ENCODE peak calls at places on chromosomes 11 and 22, in ten cellular contexts. U is spleen; J is HCT116; M is H7; K is colonic mucosa; D is GM23338; H is pancreas; Q is Peyer's patch; S is endothelial cell of umbilical vein; C is CD4-positive, CD25-positive, alpha-beta regulatory T cell. W is an unnamed sample.

GRCh38 chr22:17953147-17953546 is 71.2 kb downstream of the MICAL3 start:
- DNase-seq in C (no peak), U (no peak), J (no peak), M (no peak), Q (no peak), S (no peak), H (no peak), D (no peak), K (no peak), W (no peak)

GRCh38 chr22:39699631-39700348 is 129.2 kb downstream of the CACNA1I start:
- DNase-seq in U (no peak), C (no peak), S (no peak), M (no peak), H (no peak), K (no peak), D (no peak), J (no peak), Q (no peak), W (no peak)

GRCh38 chr11:45208135-45208534 is 61.7 kb downstream of the PRDM11 start:
- DNase-seq in S (no peak), Q (no peak), K (no peak), M (peak), H (no peak), C (no peak), J (no peak), D (peak), U (no peak), W (no peak)

GRCh38 chr11:63880031-63880841 is 36.7 kb downstream of the RCOR2 start:
- DNase-seq in H (no peak), D (no peak), C (no peak), K (no peak), J (no peak), M (no peak), Q (no peak), U (no peak), S (no peak), W (no peak)

GRCh38 chr22:37313376-37314314 is 31.3 kb downstream of the CYTH4 start:
- DNase-seq in U (peak), M (peak), D (no peak), H (no peak), K (no peak), S (no peak), Q (no peak), J (no peak), C (no peak), W (no peak)

GRCh38 chr11:75024764-75025211 is 36.1 kb downstream of the NEU3 start:
- DNase-seq in S (no peak), D (no peak), J (no peak), C (no peak), H (no peak), Q (no peak), U (no peak), M (no peak), K (no peak), W (no peak)

GRCh38 chr22:48517039-48518030 is 1310.3 kb downstream of the BRD1 start:
- DNase-seq in U (no peak), K (no peak), J (no peak), Q (no peak), H (no peak), C (no peak), M (no peak), S (no peak), D (no peak), W (no peak)

GRCh38 chr11:112751763-112752162 is 209.5 kb upstream of the NCAM1 start:
- DNase-seq in H (no peak), U (no peak), D (no peak), K (no peak), Q (no peak), C (no peak), M (no peak), S (no peak), J (no peak), W (no peak)

GRCh38 chr22:27531782-27532530 is 269.6 kb downstream of the MN1 start:
- DNase-seq in H (no peak), D (no peak), J (no peak), Q (no peak), U (no peak), C (no peak), K (no peak), M (no peak), S (peak), W (no peak)

GRCh38 chr22:26313291-26313690 is 115.8 kb upstream of the ASPHD2 start:
- DNase-seq in S (no peak), M (no peak), K (no peak), C (no peak), H (no peak), D (no peak), Q (no peak), J (no peak), U (no peak), W (no peak)

GRCh38 chr11:118017631-118018315 is 31.6 kb downstream of the IL10RA start:
- DNase-seq in J (no peak), M (no peak), C (no peak), D (no peak), S (no peak), K (no peak), H (no peak), U (no peak), Q (no peak), W (no peak)

GRCh38 chr11:126072821-126073594 is 10.3 kb upstream of the CDON start:
- DNase-seq in S (no peak), U (no peak), Q (no peak), M (no peak), J (no peak), C (no peak), D (no peak), K (no peak), H (no peak), W (no peak)

GRCh38 chr22:48357196-48357595 is 1470.5 kb downstream of the BRD1 start:
- DNase-seq in D (peak), S (no peak), J (no peak), U (peak), Q (no peak), C (no peak), K (no peak), M (peak), H (no peak), W (no peak)

GRCh38 chr11:19633276-19633675 is 79.4 kb upstream of the NAV2 start:
- DNase-seq in K (no peak), C (no peak), S (no peak), U (no peak), H (peak), M (no peak), J (no peak), Q (no peak), D (peak), W (no peak)

GRCh38 chr11:123301696-123302400 is 106.8 kb upstream of the CLMP start:
- DNase-seq in D (peak), S (peak), M (peak), J (peak), K (peak), H (peak), U (peak), Q (peak), C (peak), W (no peak)

GRCh38 chr22:24878969-24879368 is 67.5 kb downstream of the LHFPL7 start:
- DNase-seq in H (no peak), J (no peak), M (no peak), S (no peak), Q (no peak), D (peak), K (no peak), C (no peak), U (no peak), W (no peak)

GRCh38 chr11:58770627-58771457 is 39.1 kb upstream of the GLYAT start:
- DNase-seq in H (no peak), C (no peak), U (no peak), K (no peak), S (no peak), M (no peak), J (peak), D (no peak), Q (no peak), W (no peak)

GRCh38 chr11:104104201-104104600 is 59.7 kb downstream of the PDGFD start:
- DNase-seq in M (no peak), C (no peak), H (no peak), D (no peak), J (no peak), S (no peak), U (no peak), K (no peak), Q (no peak), W (no peak)

GRCh38 chr11:14578551-14578956 is 58.4 kb upstream of the PSMA1 start:
- DNase-seq in M (no peak), K (peak), H (no peak), S (peak), J (no peak), U (no peak), Q (peak), D (no peak), C (peak), W (peak)

GRCh38 chr22:44787832-44788231 is 35.5 kb downstream of the ARHGAP8 start:
- DNase-seq in D (no peak), S (no peak), H (no peak), M (no peak), Q (peak), K (no peak), J (no peak), U (no peak), C (no peak), W (no peak)

GRCh38 chr11:119262668-119263351 is 54.1 kb downstream of the MCAM start:
- DNase-seq in J (no peak), K (no peak), H (no peak), D (no peak), C (peak), M (no peak), U (no peak), S (peak), Q (no peak), W (peak)

GRCh38 chr11:26187639-26188038 is 144.3 kb upstream of the ANO3 start:
- DNase-seq in U (no peak), D (no peak), Q (no peak), S (peak), K (no peak), J (no peak), H (no peak), C (no peak), M (no peak), W (no peak)

GRCh38 chr11:38990139-38990538 is 2392.1 kb upstream of the RAG2 start:
- DNase-seq in M (no peak), J (no peak), C (no peak), H (no peak), D (no peak), U (no peak), Q (no peak), S (no peak), K (peak), W (no peak)

GRCh38 chr11:112579282-112579681 is 318.6 kb upstream of the PLET1 start:
- DNase-seq in Q (no peak), H (no peak), M (no peak), C (no peak), K (no peak), J (no peak), S (no peak), U (no peak), D (no peak), W (no peak)

GRCh38 chr22:37229805-37230672 is 14.0 kb downstream of the RAC2 start:
- DNase-seq in K (peak), Q (peak), D (no peak), J (peak), H (no peak), M (peak), S (no peak), U (peak), C (peak), W (peak)

GRCh38 chr11:120153221-120153620 is 15.3 kb upstream of the TRIM29 start:
- DNase-seq in K (no peak), U (no peak), M (no peak), C (no peak), H (no peak), Q (no peak), S (no peak), D (no peak), J (no peak), W (no peak)

GRCh38 chr11:15446315-15446714 is 331.6 kb downstream of the INSC start:
- DNase-seq in S (no peak), H (no peak), Q (no peak), K (no peak), J (no peak), M (no peak), U (no peak), D (no peak), C (no peak), W (no peak)

GRCh38 chr11:108559340-108559739 is 34.2 kb downstream of the EXPH5 start:
- DNase-seq in K (no peak), S (no peak), Q (no peak), J (no peak), C (peak), M (no peak), U (no peak), D (no peak), H (no peak), W (peak)

GRCh38 chr11:60078021-60078420 is 10.4 kb upstream of the MS4A2 start:
- DNase-seq in Q (no peak), D (no peak), K (no peak), H (no peak), S (no peak), M (no peak), C (no peak), J (no peak), U (no peak), W (no peak)

GRCh38 chr11:126901783-126902182 is 98.8 kb downstream of the KIRREL3 start:
- DNase-seq in K (no peak), D (no peak), Q (no peak), J (no peak), H (no peak), M (no peak), U (no peak), S (no peak), C (no peak), W (no peak)

GRCh38 chr22:41517172-41518047 is 26.9 kb downstream of the POLR3H start:
- DNase-seq in H (peak), C (no peak), J (no peak), K (peak), U (no peak), M (peak), D (peak), S (peak), Q (peak), W (no peak)

GRCh38 chr22:26648011-26648497 is 9.3 kb upstream of the MIAT start:
- DNase-seq in J (no peak), S (no peak), C (peak), U (peak), H (no peak), D (peak), K (no peak), M (peak), Q (peak), W (peak)

DNA sequence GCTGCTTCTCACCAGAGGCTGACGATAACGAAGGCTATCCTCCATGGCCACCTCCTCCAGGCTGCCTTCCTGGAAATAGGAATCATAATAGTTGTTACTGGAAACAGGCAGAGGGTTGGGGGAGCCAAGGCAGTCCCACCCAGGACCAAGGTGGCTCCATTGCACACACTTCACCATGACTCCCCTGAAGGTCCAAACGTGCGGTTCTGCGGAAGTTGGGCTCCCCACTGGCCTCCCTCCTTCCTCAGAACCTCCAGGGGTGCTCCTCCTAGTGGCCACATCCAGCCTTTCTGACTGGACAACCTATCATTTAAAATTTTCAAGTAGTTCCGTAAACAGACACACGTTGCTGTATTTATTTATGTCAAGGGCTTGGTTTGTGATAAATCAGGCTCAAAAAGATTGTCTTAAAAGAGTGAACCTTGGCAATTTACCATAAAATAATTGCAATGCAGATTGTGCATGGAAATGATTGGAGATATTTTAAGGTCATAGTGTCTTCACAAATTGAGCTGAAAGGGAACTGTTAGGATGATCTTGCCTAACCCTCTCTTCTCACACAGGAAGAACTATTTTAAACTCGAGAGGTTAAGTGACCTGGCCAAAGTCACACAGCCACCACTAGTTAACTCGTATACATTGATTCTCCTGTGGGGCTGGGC is 1.4 kb upstream of the TCN2 start:
- DNase-seq in Q (peak), S (peak), H (peak), C (peak), J (peak), M (peak), D (peak), K (peak), U (no peak), W (no peak)
- H3K4me3 ChIP-seq in Q (no peak), S (no peak), H (peak), C (no peak), J (peak), M (peak), D (peak), K (peak), U (peak), W (no peak)

GRCh38 chr11:35144103-35144741 is 5.3 kb downstream of the CD44 start:
- DNase-seq in J (no peak), H (no peak), K (no peak), U (peak), D (no peak), Q (peak), C (peak), S (no peak), M (no peak), W (peak)

GRCh38 chr11:35141538-35141937 is 2.6 kb downstream of the CD44 start:
- DNase-seq in Q (peak), D (no peak), C (peak), H (peak), J (no peak), S (no peak), U (peak), M (no peak), K (peak), W (no peak)

GRCh38 chr11:35141034-35141433 is 2.1 kb downstream of the CD44 start:
- DNase-seq in Q (no peak), J (no peak), K (no peak), D (no peak), U (no peak), H (no peak), C (no peak), M (no peak), S (no peak), W (no peak)

GRCh38 chr11:35143509-35144102 is 4.6 kb downstream of the CD44 start:
- DNase-seq in J (no peak), S (no peak), U (no peak), K (no peak), C (no peak), D (no peak), H (no peak), Q (no peak), M (no peak), W (no peak)

DNA sequence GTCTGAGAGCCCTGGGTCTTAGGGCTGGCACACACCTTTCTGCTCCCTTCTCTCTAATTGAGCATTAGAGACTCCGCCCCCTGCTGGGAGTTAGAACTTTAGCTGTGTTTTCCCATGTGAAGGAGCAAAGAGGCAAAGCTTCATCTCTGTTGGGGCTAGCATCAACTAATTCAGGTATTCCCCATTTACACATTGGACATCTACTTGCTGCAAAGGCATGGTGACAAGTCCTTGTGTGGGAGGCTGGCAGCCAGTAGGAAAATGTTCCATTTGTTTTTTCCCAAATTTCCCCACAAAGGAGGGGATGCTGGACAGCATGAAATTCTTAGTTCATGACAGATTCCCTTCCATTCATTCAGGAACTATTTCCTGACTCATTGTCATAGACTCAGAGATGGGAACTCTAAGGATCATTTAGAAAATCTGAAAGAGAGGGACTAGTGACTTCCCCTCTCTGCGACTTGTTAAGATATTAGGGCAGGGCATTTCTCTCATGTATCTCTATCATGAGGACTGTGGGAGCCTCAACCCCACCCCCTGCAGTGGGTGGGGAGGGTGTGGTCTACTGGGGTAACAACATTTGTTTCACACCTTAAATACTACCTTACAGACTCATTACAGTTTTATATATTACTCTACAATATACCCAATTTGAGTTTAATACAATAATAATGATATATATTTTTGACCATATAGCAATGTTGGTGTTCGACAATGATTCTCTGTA is 3.7 kb downstream of the CD44 start:
- DNase-seq in M (no peak), K (peak), S (peak), D (peak), U (no peak), Q (peak), H (peak), C (peak), J (no peak), W (no peak)
- H3K4me3 ChIP-seq in M (no peak), K (no peak), S (no peak), D (no peak), U (peak), Q (no peak), H (no peak), C (peak), J (peak), W (no peak)

GRCh38 chr11:2384723-2385041 is 7.6 kb downstream of the CD81 start:
- DNase-seq in S (no peak), K (no peak), H (no peak), M (no peak), J (no peak), U (no peak), Q (no peak), C (no peak), D (no peak), W (no peak)
- H3K4me3 ChIP-seq in S (no peak), K (no peak), H (no peak), M (no peak), J (no peak), U (peak), Q (peak), C (no peak), D (no peak), W (peak)

DNA sequence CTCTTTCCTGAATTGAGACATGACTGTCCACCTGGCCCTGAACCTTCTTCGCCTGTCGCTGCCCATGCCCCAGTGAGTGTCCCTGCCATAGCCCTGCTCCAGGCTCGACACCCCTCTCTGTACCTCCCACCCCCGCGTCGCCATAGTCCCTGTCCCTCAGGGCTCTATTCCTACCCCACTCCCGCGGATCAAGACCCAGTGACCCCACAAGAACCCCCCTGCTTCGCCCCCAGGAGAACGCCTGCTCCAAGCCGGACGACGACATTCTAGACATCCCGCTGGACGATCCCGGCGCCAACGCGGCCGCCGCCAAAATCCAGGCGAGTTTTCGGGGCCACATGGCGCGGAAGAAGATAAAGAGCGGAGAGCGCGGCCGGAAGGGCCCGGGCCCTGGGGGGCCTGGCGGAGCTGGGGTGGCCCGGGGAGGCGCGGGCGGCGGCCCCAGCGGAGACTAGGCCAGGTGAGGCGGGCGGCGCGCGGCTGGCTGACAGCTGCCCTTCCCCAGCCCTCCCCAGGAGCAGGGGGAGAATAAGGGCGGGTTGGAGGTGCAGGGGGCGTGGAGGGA is 5.6 kb downstream of the NRGN start:
- DNase-seq in J (no peak), C (no peak), Q (no peak), M (no peak), K (no peak), S (no peak), U (peak), D (no peak), H (no peak), W (no peak)
- H3K4me3 ChIP-seq in J (peak), C (no peak), Q (peak), M (peak), K (no peak), S (no peak), U (peak), D (peak), H (peak), W (no peak)

DNA sequence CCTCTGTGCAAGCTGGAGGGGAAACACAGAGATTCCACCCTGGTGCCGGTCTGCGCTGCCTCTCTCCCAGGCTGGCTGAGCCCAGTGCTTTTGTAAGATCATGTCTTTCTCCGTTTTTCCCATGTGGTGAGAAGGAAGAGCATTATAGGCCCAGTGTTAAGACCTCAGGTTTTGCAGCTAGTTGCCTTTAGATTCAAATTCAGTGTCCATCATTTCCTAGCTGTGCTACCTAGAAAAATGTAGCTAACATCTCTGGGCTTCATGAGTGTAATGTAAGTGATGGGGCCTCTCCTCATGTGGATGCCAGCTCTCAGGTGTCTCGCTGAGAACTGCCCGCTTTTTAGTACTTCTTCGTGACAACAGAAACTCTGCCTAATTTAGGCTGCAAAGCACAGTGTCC is 456 bp upstream of the ELF5 start:
- DNase-seq in C (no peak), J (no peak), Q (no peak), H (no peak), M (no peak), U (no peak), D (peak), S (no peak), K (no peak), W (no peak)
- H3K4me3 ChIP-seq in C (no peak), J (no peak), Q (no peak), H (no peak), M (no peak), U (no peak), D (no peak), S (no peak), K (no peak), W (no peak)

GRCh38 chr11:8283510-8284272 is 20.0 kb upstream of the LMO1 start:
- DNase-seq in S (no peak), Q (peak), K (peak), H (peak), D (peak), M (peak), U (peak), C (no peak), J (no peak), W (peak)
- H3K4me3 ChIP-seq in S (no peak), Q (no peak), K (no peak), H (no peak), D (peak), M (peak), U (peak), C (no peak), J (no peak), W (no peak)

W was measured in Jurkat, Clone E6-1.